ENCODE peak calls at places on chromosome 10, in seven cellular contexts. T, O, U, M, F, R and L are unnamed samples. For H4K20me1, the result is how much of the 10 kb centered on the place peaks cover.

GRCh38 chr10:70804424-70804814 is 11.3 kb upstream of the SGPL1 start:
- DNase-seq in T (no peak), O (peak), U (no peak), M (no peak), F (no peak), R (peak), L (no peak)

GRCh38 chr10:63976538-63976937 is 455.3 kb downstream of the REEP3 start:
- DNase-seq in T (peak), O (no peak), U (peak), M (peak), F (peak), R (peak), L (peak)

GRCh38 chr10:114874827-114875541 is 53.4 kb downstream of the FHIP2A start:
- DNase-seq in T (no peak), O (peak), U (no peak), M (peak), F (peak), R (no peak), L (peak)

GRCh38 chr10:13984647-13985155 is 346.0 kb downstream of the FRMD4A start:
- DNase-seq in T (no peak), O (peak), U (no peak), M (no peak), F (no peak), R (peak), L (no peak)

GRCh38 chr10:78177431-78178185 is 143.9 kb downstream of the RPS24 start:
- DNase-seq in T (no peak), O (no peak), U (no peak), M (no peak), F (no peak), R (no peak), L (no peak)

GRCh38 chr10:131997366-131998049 is 15.8 kb upstream of the BNIP3 start:
- DNase-seq in T (peak), O (no peak), U (no peak), M (peak), F (no peak), R (peak), L (peak)

GRCh38 chr10:74909665-74910064 is 83.3 kb downstream of the KAT6B start:
- DNase-seq in T (no peak), O (peak), U (no peak), M (no peak), F (no peak), R (peak), L (no peak)

GRCh38 chr10:113547426-113547825 is 5.4 kb upstream of the HABP2 start:
- DNase-seq in T (no peak), O (no peak), U (no peak), M (no peak), F (no peak), R (no peak), L (no peak)

GRCh38 chr10:132677905-132678298 is 108.0 kb downstream of the NKX6-2 start:
- DNase-seq in T (no peak), O (no peak), U (no peak), M (no peak), F (no peak), R (no peak), L (peak)

GRCh38 chr10:70579234-70580002 is 23.1 kb downstream of the PRF1 start:
- DNase-seq in T (no peak), O (no peak), U (peak), M (no peak), F (no peak), R (peak), L (no peak)

GRCh38 chr10:110711382-110711781 is 67.2 kb downstream of the RBM20 start:
- DNase-seq in T (no peak), O (no peak), U (no peak), M (no peak), F (no peak), R (no peak), L (no peak)

GRCh38 chr10:113232928-113233511 is 283.0 kb downstream of the TCF7L2 start:
- DNase-seq in T (no peak), O (no peak), U (peak), M (peak), F (no peak), R (no peak), L (no peak)

GRCh38 chr10:79055892-79056291 is 12.9 kb upstream of the ZMIZ1 start:
- DNase-seq in T (no peak), O (no peak), U (no peak), M (no peak), F (peak), R (no peak), L (no peak)

GRCh38 chr10:93867481-93867880 is 26.3 kb upstream of the SLC35G1 start:
- DNase-seq in T (no peak), O (no peak), U (no peak), M (no peak), F (no peak), R (no peak), L (no peak)

GRCh38 chr10:12703813-12704212 is 297.7 kb downstream of the CCDC3 start:
- DNase-seq in T (no peak), O (peak), U (no peak), M (no peak), F (no peak), R (peak), L (no peak)

GRCh38 chr10:8588135-8588534 is 533.6 kb downstream of the GATA3 start:
- DNase-seq in T (no peak), O (no peak), U (no peak), M (no peak), F (no peak), R (no peak), L (no peak)

GRCh38 chr10:74589226-74589673 is 237.2 kb upstream of the KAT6B start:
- DNase-seq in T (peak), O (peak), U (peak), M (no peak), F (peak), R (peak), L (no peak)

GRCh38 chr10:77949167-77949566 is 22.6 kb upstream of the DLG5 start:
- DNase-seq in T (no peak), O (peak), U (no peak), M (peak), F (no peak), R (peak), L (peak)

GRCh38 chr10:99782447-99783286 is at the start of gene ABCC2:
- DNase-seq in T (no peak), O (no peak), U (no peak), M (no peak), F (no peak), R (no peak), L (no peak)

GRCh38 chr10:77888356-77888703 is 38.2 kb downstream of the DLG5 start:
- DNase-seq in T (no peak), O (no peak), U (no peak), M (no peak), F (no peak), R (no peak), L (no peak)

GRCh38 chr10:17850526-17850925 is 41.4 kb downstream of the MRC1 start:
- DNase-seq in T (no peak), O (no peak), U (peak), M (no peak), F (no peak), R (no peak), L (no peak)

GRCh38 chr10:29956335-29956924 is 103.0 kb downstream of the JCAD start:
- DNase-seq in T (no peak), O (no peak), U (no peak), M (no peak), F (no peak), R (no peak), L (no peak)

GRCh38 chr10:81820418-81820817 is 54.6 kb upstream of the NRG3 start:
- DNase-seq in T (no peak), O (no peak), U (no peak), M (no peak), F (peak), R (no peak), L (no peak)

GRCh38 chr10:80529604-80530003 is 8.1 kb upstream of the SH2D4B start:
- DNase-seq in T (no peak), O (no peak), U (no peak), M (no peak), F (no peak), R (no peak), L (no peak)

GRCh38 chr10:34314457-34314856 is 500.6 kb downstream of the PARD3 start:
- DNase-seq in T (no peak), O (no peak), U (no peak), M (no peak), F (no peak), R (no peak), L (no peak)

GRCh38 chr10:94293344-94293743 is 69.4 kb downstream of the NOC3L start:
- DNase-seq in T (no peak), O (no peak), U (no peak), M (no peak), F (no peak), R (no peak), L (no peak)

GRCh38 chr10:30185916-30186315 is 126.5 kb upstream of the JCAD start:
- DNase-seq in T (no peak), O (peak), U (no peak), M (no peak), F (no peak), R (peak), L (no peak)

GRCh38 chr10:34908472-34908871 is 93.4 kb upstream of the PARD3 start:
- DNase-seq in T (no peak), O (peak), U (no peak), M (no peak), F (peak), R (no peak), L (no peak)

GRCh38 chr10:62185914-62186692 is 82.5 kb downstream of the RTKN2 start:
- DNase-seq in T (no peak), O (no peak), U (no peak), M (no peak), F (no peak), R (no peak), L (no peak)

GRCh38 chr10:103737735-103738367 is 117.5 kb downstream of the SH3PXD2A start:
- DNase-seq in T (no peak), O (no peak), U (no peak), M (no peak), F (peak), R (no peak), L (no peak)

GRCh38 chr10:74936577-74937445 is 110.4 kb downstream of the KAT6B start:
- DNase-seq in T (no peak), O (peak), U (no peak), M (no peak), F (no peak), R (no peak), L (no peak)

GRCh38 chr10:59362184-59362966 is at the start of gene FAM13C:
- DNase-seq in T (no peak), O (peak), U (no peak), M (peak), F (peak), R (peak), L (peak)

GRCh38 chr10:46018453-46019169 is 11.8 kb downstream of the NCOA4 start:
- DNase-seq in T (no peak), O (peak), U (no peak), M (no peak), F (no peak), R (no peak), L (no peak)

GRCh38 chr10:46014683-46015405 is 15.6 kb downstream of the NCOA4 start:
- DNase-seq in T (no peak), O (peak), U (no peak), M (no peak), F (no peak), R (no peak), L (no peak)

GRCh38 chr10:46017733-46018132 is 12.7 kb downstream of the NCOA4 start:
- DNase-seq in T (no peak), O (no peak), U (no peak), M (no peak), F (no peak), R (no peak), L (no peak)

GRCh38 chr10:46016190-46016589 is 14.2 kb downstream of the NCOA4 start:
- DNase-seq in T (no peak), O (no peak), U (no peak), M (no peak), F (no peak), R (no peak), L (no peak)

DNA sequence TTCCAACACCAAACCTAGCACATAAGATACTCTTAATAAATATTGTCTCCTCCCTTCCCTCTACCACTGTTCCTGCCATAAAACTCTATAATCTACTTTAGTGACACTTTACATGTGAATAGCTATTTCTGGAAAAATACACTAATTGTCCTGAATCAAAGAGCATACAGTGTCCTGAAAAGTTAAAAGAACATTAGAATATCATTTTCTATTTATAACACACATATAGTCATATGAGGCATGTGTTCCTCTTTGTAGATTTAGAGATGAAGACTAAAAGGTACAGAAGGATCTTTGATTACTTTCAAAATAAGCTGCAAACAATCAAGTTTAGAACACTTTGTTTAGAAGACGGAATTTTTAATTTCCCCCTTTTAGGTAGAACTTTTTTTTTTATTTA is 13.6 kb downstream of the NCOA4 start:
- DNase-seq in T (no peak), O (no peak), U (no peak), M (no peak), F (no peak), R (no peak), L (no peak)
- H4K20me1 ChIP-seq in T (under half), O (half or more), U (half or more), M (under half), F (under half), R (under half), L (under half)

GRCh38 chr10:101040061-101040460 is 9.0 kb downstream of the SFXN3 start:
- DNase-seq in T (no peak), O (no peak), U (no peak), M (no peak), F (no peak), R (no peak), L (no peak)

GRCh38 chr10:101035314-101035713 is 4.3 kb downstream of the SFXN3 start:
- DNase-seq in T (no peak), O (no peak), U (no peak), M (no peak), F (no peak), R (no peak), L (no peak)

GRCh38 chr10:101038486-101038885 is 7.5 kb downstream of the SFXN3 start:
- DNase-seq in T (no peak), O (no peak), U (no peak), M (peak), F (no peak), R (no peak), L (peak)

GRCh38 chr10:101035916-101036702 is 5.1 kb downstream of the SFXN3 start:
- DNase-seq in T (no peak), O (no peak), U (no peak), M (no peak), F (no peak), R (no peak), L (no peak)

GRCh38 chr10:101036726-101037125 is 5.7 kb downstream of the SFXN3 start:
- DNase-seq in T (no peak), O (no peak), U (no peak), M (no peak), F (no peak), R (no peak), L (no peak)
- H4K20me1 ChIP-seq in T (under half), O (half or more), U (under half), M (under half), F (under half), R (under half), L (under half)

GRCh38 chr10:43386981-43387677 is 15.7 kb downstream of the FXYD4 start:
- DNase-seq in T (no peak), O (no peak), U (no peak), M (no peak), F (no peak), R (no peak), L (no peak)

GRCh38 chr10:43385412-43386004 is 14.1 kb downstream of the FXYD4 start:
- DNase-seq in T (no peak), O (no peak), U (no peak), M (no peak), F (no peak), R (no peak), L (no peak)

GRCh38 chr10:43386549-43386948 is 15.1 kb downstream of the FXYD4 start:
- DNase-seq in T (no peak), O (no peak), U (no peak), M (no peak), F (no peak), R (no peak), L (no peak)

GRCh38 chr10:43389867-43390266 is 18.4 kb downstream of the FXYD4 start:
- DNase-seq in T (no peak), O (no peak), U (no peak), M (no peak), F (no peak), R (no peak), L (no peak)

GRCh38 chr10:43387678-43388032 is 16.2 kb downstream of the FXYD4 start:
- DNase-seq in T (no peak), O (no peak), U (no peak), M (no peak), F (no peak), R (no peak), L (no peak)
- H4K20me1 ChIP-seq in T (half or more), O (half or more), U (half or more), M (under half), F (half or more), R (half or more), L (under half)

DNA sequence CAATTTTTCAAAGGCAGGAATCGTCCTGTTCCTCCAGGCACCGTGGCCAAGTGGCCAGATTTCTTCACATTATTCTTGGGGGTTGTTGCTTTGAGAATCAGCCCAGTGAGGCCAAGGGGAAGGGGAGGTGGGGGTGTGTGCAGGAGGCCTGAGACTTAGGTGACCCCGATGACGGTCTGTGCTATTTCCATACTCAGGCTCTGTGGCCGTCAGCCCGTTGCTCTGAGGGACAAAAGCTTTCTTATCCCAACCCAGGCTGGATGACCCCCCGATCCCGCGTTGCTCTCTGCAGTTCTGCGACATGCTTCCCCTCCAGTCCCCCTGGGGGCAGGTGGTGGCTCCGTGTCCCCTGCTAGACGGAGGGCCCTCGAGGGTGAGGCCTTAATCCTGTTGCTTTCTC is 14.2 kb downstream of the DOCK1 start:
- DNase-seq in T (no peak), O (no peak), U (no peak), M (no peak), F (no peak), R (no peak), L (no peak)
- H4K20me1 ChIP-seq in T (under half), O (half or more), U (under half), M (under half), F (under half), R (under half), L (under half)

DNA sequence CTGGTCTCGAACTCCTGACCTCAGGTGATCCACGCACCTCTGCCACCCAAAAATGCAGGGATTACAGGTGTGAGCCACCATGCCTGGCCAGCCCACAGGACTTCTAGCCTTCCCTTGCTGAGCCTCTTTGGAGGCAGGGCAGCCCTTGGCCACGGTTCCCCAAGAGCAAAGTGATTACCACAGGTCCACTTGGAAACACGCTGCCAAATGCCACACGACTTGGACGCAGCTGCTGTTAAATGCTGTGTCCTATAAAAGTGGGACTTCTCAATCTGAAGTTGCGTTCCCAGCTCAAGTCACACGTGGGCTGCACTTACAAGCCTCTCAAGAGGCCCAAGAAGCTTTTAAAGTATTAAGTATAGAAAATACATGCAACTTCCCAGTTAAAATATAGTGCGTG is 30.1 kb downstream of the CTBP2 start:
- DNase-seq in T (no peak), O (no peak), U (no peak), M (no peak), F (no peak), R (no peak), L (no peak)
- H4K20me1 ChIP-seq in T (under half), O (half or more), U (half or more), M (half or more), F (half or more), R (under half), L (under half)

DNA sequence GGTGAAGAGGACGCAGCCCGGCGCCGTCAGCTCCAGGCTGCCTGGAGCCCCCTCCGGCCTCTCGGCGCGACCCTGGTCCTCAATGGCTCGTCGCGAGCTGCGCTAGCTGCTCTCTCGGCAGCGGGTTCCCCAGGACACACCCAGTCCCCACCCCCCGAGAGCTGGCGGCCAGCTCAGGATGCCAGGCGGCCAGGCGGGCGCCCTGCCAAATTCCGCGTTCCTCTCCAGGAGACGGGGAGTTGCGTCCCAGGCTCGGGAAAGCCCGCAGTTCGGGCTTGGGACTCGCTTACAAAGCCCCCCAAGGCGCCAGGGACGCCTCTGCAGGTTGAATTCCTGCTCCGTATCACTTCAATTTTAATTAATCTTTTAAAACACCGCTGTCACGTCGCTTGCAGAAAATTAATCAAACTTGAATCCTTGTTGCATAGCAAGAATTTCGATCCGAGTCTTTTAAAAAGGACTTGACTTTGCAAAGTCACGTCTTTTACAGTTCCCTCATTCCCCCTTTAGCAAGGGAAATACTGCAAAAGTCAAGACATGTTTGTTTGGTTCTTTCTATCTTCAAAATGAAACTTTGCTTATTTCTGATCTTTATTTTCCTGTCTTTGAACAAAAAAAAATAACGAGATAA is 28.2 kb downstream of the SKIDA1 start:
- DNase-seq in T (peak), O (peak), U (peak), M (no peak), F (peak), R (peak), L (peak)
- H4K20me1 ChIP-seq in T (under half), O (under half), U (under half), M (under half), F (under half), R (under half), L (under half)

DNA sequence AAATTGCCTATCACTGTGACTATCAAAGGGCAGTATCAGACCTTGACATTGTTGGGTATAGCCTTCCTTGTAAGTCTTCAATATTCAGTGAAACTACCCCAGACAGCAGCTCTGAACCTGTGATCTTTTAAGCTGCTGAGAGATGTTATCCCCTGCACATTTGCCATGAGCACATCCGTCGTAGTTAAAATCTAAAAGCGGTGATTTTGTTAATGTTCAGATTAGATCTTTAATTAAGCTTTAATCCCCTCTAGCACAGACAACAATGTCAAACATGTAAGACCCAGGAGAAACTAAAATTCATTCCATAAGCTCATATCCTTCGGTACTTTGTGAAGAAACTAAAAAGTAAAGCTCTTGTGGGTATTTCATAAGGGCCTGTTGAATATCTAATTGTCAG is 105.8 kb downstream of the MALRD1 start:
- DNase-seq in T (no peak), O (no peak), U (no peak), M (no peak), F (no peak), R (no peak), L (no peak)
- H4K20me1 ChIP-seq in T (under half), O (under half), U (under half), M (under half), F (under half), R (under half), L (under half)

GRCh38 chr10:92309273-92309672 is 18.3 kb downstream of the MARCHF5 start:
- DNase-seq in T (no peak), O (no peak), U (no peak), M (no peak), F (no peak), R (no peak), L (no peak)
- H4K20me1 ChIP-seq in T (under half), O (half or more), U (under half), M (under half), F (under half), R (under half), L (under half)